ENCODE peak calls at places on chromosomes 4 and X, in five cellular contexts. C is endothelial cell, W is AG04449, I is AG10803, E is brain microvascular endothelial cell. T is an unnamed sample.

GRCh38 chr4:35247047-35247446 is 997.3 kb downstream of the ARAP2 start:
- DNase-seq in C (no peak), W (no peak), I (no peak), E (no peak), T (no peak)

GRCh38 chrX:73850124-73851013 is 287.4 kb downstream of the CHIC1 start:
- DNase-seq in C (peak; percentile 7), W (no peak), I (peak; percentile 6), E (peak; percentile 29), T (peak; percentile 36)

GRCh38 chr4:169270810-169271691 is at the start of gene SH3RF1:
- DNase-seq in C (peak; percentile 79), W (no peak), I (peak; percentile 94), E (peak; percentile 73), T (peak; percentile 83)

GRCh38 chr4:73315091-73315490 is 56.5 kb upstream of the ANKRD17 start:
- DNase-seq in C (no peak), W (no peak), I (peak; percentile 74), E (no peak), T (no peak)

GRCh38 chrX:78673256-78673655 is 14.1 kb upstream of the RTL3 start:
- DNase-seq in C (no peak), W (no peak), I (no peak), E (no peak), T (no peak)

GRCh38 chr4:2087170-2087569 is 28.0 kb downstream of the NAT8L start:
- DNase-seq in C (no peak), W (no peak), I (no peak), E (no peak), T (no peak)

GRCh38 chr4:153564630-153565525 is 98.7 kb downstream of the TMEM131L start:
- DNase-seq in C (no peak), W (no peak), I (peak; percentile 65), E (no peak), T (no peak)

GRCh38 chrX:30875957-30876356 is 13.1 kb downstream of the TAB3 start:
- DNase-seq in C (no peak), W (peak; percentile 38), I (peak; percentile 76), E (peak; percentile 63), T (no peak)

GRCh38 chrX:141989134-141989533 is 85.4 kb downstream of the MAGEC1 start:
- DNase-seq in C (no peak), W (no peak), I (no peak), E (no peak), T (no peak)

GRCh38 chr4:186104895-186105720 is 604 bp downstream of the FAM149A start:
- DNase-seq in C (peak; percentile 42), W (no peak), I (no peak), E (no peak), T (peak; percentile 39)

GRCh38 chr4:66307641-66308438 is 637.6 kb upstream of the EPHA5 start:
- DNase-seq in C (no peak), W (no peak), I (no peak), E (no peak), T (no peak)
- TF ChIP-seq CTCF in C (no peak), W (no peak), I (no peak), E (no peak), T (no peak)

GRCh38 chrX:135185795-135186443 is 14.7 kb upstream of the CT55 start:
- DNase-seq in C (peak; percentile 38), W (peak; percentile 4), I (peak; percentile 62), E (peak; percentile 48), T (peak; percentile 47)
- TF ChIP-seq CTCF in C (peak; percentile 35), W (peak; percentile 60), I (peak; percentile 68), E (peak; percentile 59), T (peak; percentile 46)

DNA sequence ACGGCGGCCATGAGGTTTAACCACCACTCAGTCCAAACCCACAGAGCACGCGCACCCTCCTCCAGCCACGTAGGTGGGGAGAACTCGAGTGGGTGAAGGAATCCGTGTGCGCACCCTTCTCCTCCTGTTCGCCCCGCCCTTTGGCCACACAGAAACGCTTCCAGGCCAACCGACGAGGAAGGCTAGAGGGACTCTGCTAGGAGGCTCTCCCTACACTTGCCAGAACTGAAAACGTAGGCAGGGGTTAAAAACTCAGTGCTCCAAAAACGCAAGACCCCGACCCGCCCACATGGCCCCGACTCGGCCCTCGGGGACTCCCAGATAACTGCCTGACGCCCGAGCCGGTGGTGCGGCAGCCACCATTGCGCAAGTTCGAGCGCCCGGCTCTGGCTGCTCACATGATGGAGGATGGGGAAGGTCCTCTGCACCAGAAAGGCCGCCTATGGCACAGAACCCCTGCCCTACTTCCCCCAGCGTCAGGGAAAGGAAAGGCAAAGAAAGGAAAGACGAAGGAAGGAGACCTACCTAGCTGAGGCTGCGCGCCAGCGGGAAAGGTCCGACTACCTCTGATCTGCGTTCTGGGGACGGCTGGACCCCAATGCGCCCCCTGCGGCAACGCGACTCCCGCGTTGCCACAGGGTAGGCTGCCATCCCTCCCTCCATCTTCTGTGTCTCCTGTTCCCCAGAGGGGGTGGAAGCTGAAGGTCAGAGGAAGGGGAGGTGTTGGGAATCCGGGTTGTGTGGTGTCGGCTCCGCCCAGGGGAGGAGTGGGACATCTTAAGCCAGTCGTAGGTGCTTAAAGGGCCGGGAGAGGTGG is 201.9 kb upstream of the AGTR2 start:
- DNase-seq in C (peak; percentile 46), W (no peak), I (no peak), E (no peak), T (peak; percentile 63)
- TF ChIP-seq CTCF in C (no peak), W (no peak), I (no peak), E (peak; percentile 25), T (no peak)

DNA sequence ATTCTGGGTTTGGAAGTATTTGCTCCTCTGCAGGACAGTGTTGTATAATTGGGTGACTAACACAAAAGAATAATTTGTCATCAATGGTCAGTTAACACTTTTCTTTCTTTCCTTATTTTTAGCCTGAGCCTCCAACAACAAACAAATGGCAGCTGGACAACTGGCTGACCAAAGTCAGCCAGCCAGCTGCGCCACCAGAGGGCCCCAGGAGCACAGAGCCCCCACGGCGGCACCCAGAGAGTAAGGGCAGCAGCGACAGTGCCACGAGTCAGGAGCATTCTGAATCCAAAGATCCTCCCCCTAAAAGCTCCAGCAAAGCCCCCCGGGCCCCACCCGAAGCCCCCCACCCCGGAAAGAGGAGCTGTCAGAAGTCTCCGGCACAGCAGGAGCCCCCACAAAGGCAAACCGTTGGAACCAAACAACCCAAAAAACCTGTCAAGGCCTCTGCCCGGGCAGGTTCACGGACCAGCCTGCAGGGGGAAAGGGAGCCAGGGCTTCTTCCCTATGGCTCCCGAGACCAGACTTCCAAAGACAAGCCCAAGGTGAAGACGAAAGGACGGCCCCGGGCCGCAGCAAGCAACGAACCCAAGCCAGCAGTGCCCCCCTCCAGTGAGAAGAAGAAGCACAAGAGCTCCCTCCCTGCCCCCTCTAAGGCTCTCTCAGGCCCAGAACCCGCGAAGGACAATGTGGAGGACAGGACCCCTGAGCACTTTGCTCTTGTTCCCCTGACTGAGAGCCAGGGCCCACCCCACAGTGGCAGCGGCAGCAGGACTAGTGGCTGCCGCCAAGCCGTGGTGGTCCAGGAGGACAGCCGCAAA is 106.0 kb downstream of the KLHL8 start:
- DNase-seq in C (peak; percentile 19), W (no peak), I (no peak), E (no peak), T (no peak)
- TF ChIP-seq CTCF in C (peak; percentile 28), W (no peak), I (no peak), E (peak; percentile 32), T (no peak)

GRCh38 chr4:147735413-147736301 is 3.8 kb downstream of the ARHGAP10 start:
- DNase-seq in C (no peak), W (no peak), I (peak; percentile 25), E (no peak), T (no peak)

GRCh38 chr4:147736458-147736857 is 4.6 kb downstream of the ARHGAP10 start:
- DNase-seq in C (no peak), W (peak; percentile 56), I (peak; percentile 90), E (peak; percentile 72), T (no peak)

GRCh38 chr4:147739239-147739823 is 7.4 kb downstream of the ARHGAP10 start:
- DNase-seq in C (no peak), W (no peak), I (no peak), E (peak; percentile 80), T (no peak)

GRCh38 chr4:147740176-147740575 is 8.3 kb downstream of the ARHGAP10 start:
- DNase-seq in C (no peak), W (no peak), I (no peak), E (no peak), T (no peak)

GRCh38 chr4:147737623-147738022 is 5.7 kb downstream of the ARHGAP10 start:
- DNase-seq in C (no peak), W (no peak), I (no peak), E (no peak), T (no peak)
- TF ChIP-seq CTCF in C (no peak), W (no peak), I (no peak), E (no peak), T (no peak)

GRCh38 chrX:3960952-3961351 is 247.5 kb upstream of the PRKX start:
- DNase-seq in C (no peak), W (no peak), I (no peak), E (no peak), T (no peak)

GRCh38 chrX:3963980-3964379 is 250.5 kb upstream of the PRKX start:
- DNase-seq in C (no peak), W (no peak), I (no peak), E (no peak), T (no peak)

GRCh38 chrX:3962511-3963350 is 249.3 kb upstream of the PRKX start:
- DNase-seq in C (peak; percentile 6), W (no peak), I (no peak), E (peak; percentile 5), T (peak; percentile 65)
- TF ChIP-seq CTCF in C (peak; percentile 46), W (peak; percentile 3), I (peak; percentile 51), E (peak; percentile 72), T (peak; percentile 37)

GRCh38 chrX:100685997-100686305 is 42.0 kb downstream of the SRPX2 start:
- DNase-seq in C (no peak), W (no peak), I (no peak), E (no peak), T (no peak)
- TF ChIP-seq CTCF in C (peak; percentile 20), W (no peak), I (no peak), E (no peak), T (peak; percentile 5)

DNA sequence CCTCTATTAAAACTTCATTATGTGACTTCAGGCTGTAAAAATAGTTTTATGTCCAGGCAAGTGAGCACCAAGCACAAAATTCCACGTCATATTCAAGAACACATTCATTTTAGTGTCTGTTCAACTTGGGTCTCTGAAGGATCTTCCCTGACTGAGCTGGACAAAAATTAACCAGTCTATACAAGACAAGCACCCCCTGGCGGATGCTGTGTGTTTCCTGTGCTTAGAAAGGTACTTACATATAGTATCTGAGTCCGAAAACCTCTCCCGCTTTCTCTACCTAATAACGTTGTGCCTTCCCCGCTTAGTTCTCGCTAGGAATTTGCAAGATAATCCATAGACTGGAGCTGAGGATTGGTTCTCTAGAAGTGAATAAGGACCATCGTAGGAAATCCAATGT is 2214.5 kb upstream of the TENM3 start:
- DNase-seq in C (peak; percentile 58), W (no peak), I (no peak), E (no peak), T (peak; percentile 9)
- TF ChIP-seq CTCF in C (peak; percentile 39), W (no peak), I (no peak), E (peak; percentile 57), T (no peak)

T was measured in Calu3.